ENCODE peak calls at places on chromosomes 6 and 20, in seven cellular contexts. R is vagina, A is lower leg skin, W is left ventricle myocardium inferior, L is heart left ventricle, X is foreskin keratinocyte, V is AG09309. S is an unnamed sample.

GRCh38 chr6:84809504-84809903 is 45.1 kb upstream of the TBX18 start:
- DNase-seq in X (no peak), R (no peak), W (no peak), V (no peak), L (no peak), A (no peak), S (no peak)

GRCh38 chr6:163955131-163955530 is 540.6 kb downstream of the QKI start:
- DNase-seq in A (no peak), L (no peak), R (no peak), V (peak; percentile 41), X (peak; percentile 12), W (no peak), S (peak; percentile 88)

GRCh38 chr6:105453968-105454367 is 51.1 kb upstream of the PREP start:
- DNase-seq in V (no peak), A (no peak), R (no peak), L (no peak), W (no peak), X (no peak), S (no peak)

GRCh38 chr20:10065154-10065833 is 30.5 kb downstream of the ANKEF1 start:
- DNase-seq in L (no peak), A (no peak), W (no peak), X (no peak), V (no peak), R (no peak), S (no peak)

GRCh38 chr20:10673831-10674683 is at the start of gene JAG1:
- DNase-seq in V (peak; percentile 79), X (peak; percentile 94), A (peak; percentile 98), R (no peak), W (peak; percentile 95), L (peak; percentile 94), S (peak; percentile 82)

GRCh38 chr20:2871555-2872303 is 1.6 kb upstream of the PTPRA start:
- DNase-seq in L (no peak), A (no peak), R (no peak), V (no peak), X (no peak), W (no peak), S (no peak)

GRCh38 chr6:5634525-5634924 is 372.2 kb downstream of the NRN1 start:
- DNase-seq in W (no peak), V (no peak), A (no peak), L (no peak), R (no peak), X (no peak), S (no peak)

GRCh38 chr6:152121910-152122309 is 314.4 kb downstream of the ESR1 start:
- DNase-seq in V (no peak), L (no peak), W (no peak), A (no peak), R (no peak), X (no peak), S (no peak)

GRCh38 chr6:84258268-84258667 is 30.8 kb upstream of the CEP162 start:
- DNase-seq in V (no peak), W (no peak), X (no peak), A (no peak), R (no peak), L (no peak), S (no peak)

GRCh38 chr20:36093025-36093803 is 61.3 kb upstream of the EPB41L1 start:
- DNase-seq in R (no peak), A (peak; percentile 91), X (no peak), L (peak; percentile 32), V (no peak), W (peak; percentile 58), S (peak; percentile 23)

GRCh38 chr6:3789018-3789895 is 37.7 kb upstream of the PXDC1 start:
- DNase-seq in R (no peak), V (no peak), L (no peak), X (no peak), A (no peak), W (no peak), S (peak; percentile 30)

GRCh38 chr6:6764764-6765434 is 176.4 kb downstream of the LY86 start:
- DNase-seq in V (no peak), R (no peak), A (no peak), L (no peak), W (no peak), X (no peak), S (no peak)

GRCh38 chr6:41278699-41279405 is 7.6 kb downstream of the TREM1 start:
- DNase-seq in A (no peak), V (no peak), X (no peak), L (peak; percentile 56), R (no peak), W (peak; percentile 48), S (peak; percentile 22)

GRCh38 chr20:39661833-39662232 is 699.7 kb downstream of the DHX35 start:
- DNase-seq in V (no peak), A (no peak), L (no peak), X (no peak), R (no peak), W (no peak), S (peak; percentile 0)

GRCh38 chr6:85135376-85136094 is 314.3 kb upstream of the NT5E start:
- DNase-seq in L (no peak), R (no peak), W (no peak), X (no peak), V (peak; percentile 82), A (no peak), S (no peak)

GRCh38 chr6:106547053-106547414 is 82.3 kb downstream of the RTN4IP1 start:
- DNase-seq in W (no peak), X (peak; percentile 76), L (no peak), R (no peak), V (no peak), A (no peak), S (no peak)

GRCh38 chr6:25485820-25486559 is 166.0 kb upstream of the SCGN start:
- DNase-seq in A (no peak), R (no peak), X (no peak), L (peak; percentile 66), W (peak; percentile 66), V (no peak), S (no peak)

GRCh38 chr20:3900187-3900604 is 11.0 kb downstream of the PANK2 start:
- DNase-seq in W (no peak), V (no peak), A (peak; percentile 14), L (no peak), X (no peak), R (no peak), S (no peak)

GRCh38 chr20:50369225-50370035 is 140.8 kb upstream of the PTPN1 start:
- DNase-seq in L (no peak), W (no peak), A (no peak), V (no peak), R (no peak), X (no peak), S (no peak)

GRCh38 chr20:21796059-21796458 is 90.6 kb downstream of the PAX1 start:
- DNase-seq in X (no peak), A (no peak), W (no peak), R (no peak), L (no peak), V (no peak), S (no peak)

GRCh38 chr6:106963544-106963943 is 11.0 kb downstream of the CD24 start:
- DNase-seq in V (no peak), A (no peak), L (no peak), W (no peak), X (no peak), R (no peak), S (no peak)

GRCh38 chr20:39089029-39089428 is 126.9 kb downstream of the DHX35 start:
- DNase-seq in X (no peak), W (no peak), V (no peak), R (no peak), L (no peak), A (no peak), S (no peak)

GRCh38 chr6:43771210-43771857 is 1.3 kb downstream of the VEGFA start:
- DNase-seq in A (peak; percentile 94), X (no peak), V (no peak), L (peak; percentile 77), W (peak; percentile 76), R (no peak), S (peak; percentile 28)

GRCh38 chr6:127459231-127459641 is at the start of gene KIAA0408:
- DNase-seq in R (no peak), L (peak; percentile 54), V (peak; percentile 40), X (no peak), A (no peak), W (peak; percentile 47), S (peak; percentile 63)

GRCh38 chr6:167651251-167652041 is 175.3 kb upstream of the AFDN start:
- DNase-seq in X (no peak), L (no peak), R (no peak), A (no peak), W (no peak), V (no peak), S (no peak)

GRCh38 chr6:116429111-116429510 is 32.1 kb upstream of the CALHM6 start:
- DNase-seq in W (no peak), V (no peak), L (no peak), R (no peak), A (no peak), X (no peak), S (no peak)

GRCh38 chr6:56399250-56399671 is 151.9 kb upstream of the COL21A1 start:
- DNase-seq in W (no peak), R (no peak), L (no peak), V (no peak), A (no peak), X (no peak), S (no peak)

GRCh38 chr6:89410231-89411018 is 1.6 kb downstream of the RRAGD start:
- DNase-seq in X (no peak), A (no peak), L (no peak), R (no peak), W (no peak), V (no peak), S (no peak)

GRCh38 chr6:156273065-156273711 is 504.0 kb upstream of the ARID1B start:
- DNase-seq in V (no peak), R (no peak), X (no peak), A (no peak), W (no peak), L (no peak), S (no peak)

GRCh38 chr20:13017235-13017634 is 8.5 kb downstream of the SPTLC3 start:
- DNase-seq in V (no peak), W (no peak), R (no peak), A (no peak), L (no peak), X (no peak), S (no peak)

GRCh38 chr6:48541669-48542068 is 430.7 kb upstream of the PTCHD4 start:
- DNase-seq in R (no peak), X (no peak), V (no peak), W (no peak), L (no peak), A (no peak), S (no peak)
- TF ChIP-seq CTCF in R (no peak), X (no peak), V (no peak), W (no peak), L (no peak), A (no peak), S (no peak)

GRCh38 chr6:8481727-8482126 is 46.4 kb upstream of the SLC35B3 start:
- DNase-seq in V (no peak), A (no peak), R (no peak), X (no peak), L (no peak), W (no peak), S (no peak)
- TF ChIP-seq CTCF in V (peak; percentile 12), A (no peak), R (no peak), X (peak; percentile 63), L (no peak), W (no peak), S (no peak)

GRCh38 chr6:15444881-15445280 is 199.0 kb downstream of the JARID2 start:
- DNase-seq in X (no peak), R (no peak), L (no peak), A (peak; percentile 43), V (no peak), W (no peak), S (no peak)
- TF ChIP-seq CTCF in X (peak; percentile 41), R (no peak), L (no peak), A (no peak), V (no peak), W (no peak), S (no peak)

GRCh38 chr6:122399348-122400120 is at the start of gene HSF2:
- DNase-seq in L (peak; percentile 97), W (peak; percentile 96), R (peak; percentile 98), A (peak; percentile 99), X (peak; percentile 97), V (peak; percentile 96), S (peak; percentile 99)
- TF ChIP-seq CTCF in L (peak; percentile 24), W (peak; percentile 41), R (no peak), A (no peak), X (peak; percentile 54), V (peak; percentile 15), S (peak; percentile 73)

S was measured in HFFc6.